ENCODE peak calls at places on chromosomes 12 and 14, in seven cellular contexts. L is lower lobe of right lung, B is WERI-Rb-1, K is heart left ventricle, H is thoracic aorta, C is thyroid gland, N is cardiac muscle cell. T is an unnamed sample.

GRCh38 chr12:91339106-91339505 is 156.5 kb upstream of the DCN start:
- DNase-seq in L (no peak), B (no peak), K (no peak), H (no peak), C (no peak), N (no peak), T (no peak)

GRCh38 chr14:79424462-79424861 is 786.8 kb downstream of the DIO2 start:
- DNase-seq in L (no peak), B (no peak), K (no peak), H (no peak), C (no peak), N (peak; percentile 42), T (no peak)

GRCh38 chr12:72189266-72189665 is 82.9 kb upstream of the TRHDE start:
- DNase-seq in L (no peak), B (no peak), K (no peak), H (no peak), C (no peak), N (no peak), T (no peak)

GRCh38 chr12:89138048-89138852 is 214.1 kb downstream of the DUSP6 start:
- DNase-seq in L (no peak), B (no peak), K (no peak), H (no peak), C (no peak), N (no peak), T (no peak)

GRCh38 chr14:24441904-24442239 is 704 bp downstream of the SDR39U1 start:
- DNase-seq in L (no peak), B (no peak), K (no peak), H (no peak), C (no peak), N (no peak), T (peak; percentile 37)

GRCh38 chr14:94682736-94683135 is 70.5 kb downstream of the SERPINA3 start:
- DNase-seq in L (no peak), B (no peak), K (no peak), H (no peak), C (no peak), N (no peak), T (no peak)

GRCh38 chr14:61196792-61197191 is 84.3 kb downstream of the TMEM30B start:
- DNase-seq in L (no peak), B (no peak), K (no peak), H (no peak), C (no peak), N (no peak), T (no peak)

GRCh38 chr12:112928978-112929377 is 9.3 kb upstream of the OAS3 start:
- DNase-seq in L (no peak), B (no peak), K (no peak), H (no peak), C (no peak), N (no peak), T (no peak)

GRCh38 chr14:79281244-79282199 is 929.8 kb downstream of the DIO2 start:
- DNase-seq in L (no peak), B (no peak), K (no peak), H (no peak), C (no peak), N (no peak), T (no peak)

GRCh38 chr14:30108975-30109700 is 181.5 kb upstream of the PRKD1 start:
- DNase-seq in L (no peak), B (no peak), K (no peak), H (no peak), C (no peak), N (no peak), T (no peak)

GRCh38 chr14:34359423-34360120 is 102.5 kb downstream of the SPTSSA start:
- DNase-seq in L (no peak), B (no peak), K (no peak), H (no peak), C (no peak), N (no peak), T (peak; percentile 12)

GRCh38 chr12:38875571-38876228 is 29.7 kb downstream of the CPNE8 start:
- DNase-seq in L (no peak), B (no peak), K (no peak), H (no peak), C (no peak), N (no peak), T (peak; percentile 26)

GRCh38 chr14:53055003-53055402 is 98.1 kb downstream of the DDHD1 start:
- DNase-seq in L (no peak), B (no peak), K (no peak), H (no peak), C (no peak), N (peak; percentile 73), T (no peak)

GRCh38 chr14:52299692-52300278 is 14.3 kb upstream of the PTGER2 start:
- DNase-seq in L (no peak), B (no peak), K (no peak), H (no peak), C (no peak), N (peak; percentile 74), T (no peak)

GRCh38 chr12:26271889-26272492 is 76.6 kb downstream of the SSPN start:
- DNase-seq in L (peak; percentile 57), B (no peak), K (peak; percentile 83), H (peak; percentile 32), C (peak; percentile 88), N (peak; percentile 95), T (no peak)

GRCh38 chr14:45070215-45070614 is 13.7 kb upstream of the PRPF39 start:
- DNase-seq in L (no peak), B (no peak), K (no peak), H (no peak), C (no peak), N (no peak), T (no peak)

GRCh38 chr14:77622562-77622961 is 6.1 kb upstream of the SPTLC2 start:
- DNase-seq in L (peak; percentile 75), B (no peak), K (no peak), H (no peak), C (peak; percentile 86), N (no peak), T (no peak)

GRCh38 chr12:53791735-53792326 is 40.1 kb upstream of the CISTR start:
- DNase-seq in L (no peak), B (peak; percentile 33), K (no peak), H (no peak), C (no peak), N (no peak), T (peak; percentile 51)
- TF ChIP-seq CTCF in L (peak; percentile 44), B (peak; percentile 60), K (peak; percentile 28), H (no peak), C (peak; percentile 29), N (peak; percentile 42), T (peak; percentile 60)

GRCh38 chr14:89504602-89505320 is 87.7 kb upstream of the FOXN3 start:
- DNase-seq in L (peak; percentile 63), B (no peak), K (no peak), H (no peak), C (no peak), N (peak; percentile 50), T (no peak)
- H3K4me3 ChIP-seq in L (no peak overlapping the region), B (no peak overlapping the region), K (no peak overlapping the region), H (no peak overlapping the region), C (no peak overlapping the region), N (no peak overlapping the region), T (no peak overlapping the region)

GRCh38 chr12:6567824-6568617 is at the start of gene NOP2:
- DNase-seq in L (peak; percentile 96), B (peak; percentile 93), K (peak; percentile 91), H (peak; percentile 69), C (peak; percentile 92), N (peak; percentile 93), T (peak; percentile 95)

GRCh38 chr12:6569312-6569711 is 1.2 kb upstream of the NOP2 start:
- DNase-seq in L (no peak), B (no peak), K (no peak), H (no peak), C (no peak), N (no peak), T (no peak)

GRCh38 chr12:6570264-6570887 is 2.3 kb upstream of the NOP2 start:
- DNase-seq in L (peak; percentile 61), B (peak; percentile 82), K (no peak), H (no peak), C (peak; percentile 38), N (no peak), T (peak; percentile 86)

GRCh38 chr12:6567112-6567680 is 895 bp downstream of the NOP2 start:
- DNase-seq in L (no peak), B (no peak), K (no peak), H (no peak), C (no peak), N (no peak), T (no peak)

GRCh38 chr12:6569786-6570185 is 1.7 kb upstream of the NOP2 start:
- DNase-seq in L (no peak), B (no peak), K (no peak), H (no peak), C (no peak), N (no peak), T (no peak)
- H3K36me3 ChIP-seq in L (peaks cover 77% of the 10 kb centered on the region), B (peaks cover 81% of the 10 kb centered on the region), K (peaks cover 25% of the 10 kb centered on the region), H (peaks cover 37% of the 10 kb centered on the region), C (peaks cover 47% of the 10 kb centered on the region), N (peaks cover 53% of the 10 kb centered on the region), T (peaks cover 79% of the 10 kb centered on the region)

GRCh38 chr14:20935303-20935984 is 19.8 kb upstream of the RNASE2 start:
- DNase-seq in L (no peak), B (no peak), K (no peak), H (no peak), C (no peak), N (no peak), T (no peak)

DNA sequence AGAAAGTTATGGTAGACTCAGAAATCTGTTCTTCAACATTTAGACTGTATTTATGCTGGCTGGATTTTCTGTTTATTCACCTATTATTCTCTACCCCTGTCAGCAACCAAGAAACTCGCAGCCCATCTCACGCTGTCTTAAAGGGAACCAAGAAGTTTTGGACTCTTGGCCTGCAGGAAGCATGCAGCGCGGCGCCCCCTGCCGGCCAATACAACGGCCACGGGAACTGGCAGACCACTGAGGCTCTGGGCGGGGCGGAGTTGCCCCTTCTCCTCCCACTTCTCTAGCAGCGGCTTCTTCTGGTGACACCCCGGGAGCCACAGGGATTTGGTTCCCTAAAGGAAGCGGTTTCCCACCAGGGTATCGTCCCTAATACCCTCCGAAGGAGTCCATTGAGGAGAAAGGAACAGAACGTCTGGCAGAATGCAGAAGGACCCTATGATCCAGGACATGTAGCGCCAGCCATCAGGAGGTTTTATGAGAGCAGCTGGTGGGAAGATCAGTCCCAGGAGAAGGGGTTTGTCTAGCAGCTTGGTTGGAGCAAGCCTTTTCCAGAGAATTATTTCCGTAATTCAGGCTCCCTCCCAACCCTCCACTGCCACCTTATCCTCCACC is 21.0 kb upstream of the RNASE2 start:
- DNase-seq in L (peak; percentile 71), B (peak; percentile 39), K (peak; percentile 10), H (no peak), C (peak; percentile 2), N (peak; percentile 38), T (peak; percentile 58)
- TF ChIP-seq CTCF in L (peak; percentile 55), B (peak; percentile 79), K (peak; percentile 36), H (peak; percentile 15), C (peak; percentile 32), N (peak; percentile 69), T (peak; percentile 59)

DNA sequence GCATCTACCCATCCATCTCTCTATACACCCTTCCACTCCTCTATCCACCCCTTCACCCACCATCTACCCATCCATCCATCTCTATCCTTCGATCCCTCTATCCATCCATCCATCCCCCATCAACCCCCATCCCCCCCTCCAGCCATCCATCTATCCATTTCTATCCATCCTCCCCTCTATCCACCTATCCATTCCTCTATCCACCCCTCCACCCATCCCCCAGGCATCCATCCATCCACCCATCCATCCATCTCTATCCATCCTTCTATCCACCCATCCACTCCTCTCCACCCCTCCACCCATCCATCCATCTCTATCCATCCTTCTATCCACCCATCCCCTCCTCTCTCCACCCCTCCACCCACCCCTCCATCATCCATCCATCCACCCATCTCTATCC is 17.5 kb upstream of the GPR132 start:
- DNase-seq in L (no peak), B (no peak), K (no peak), H (no peak), C (no peak), N (no peak), T (no peak)
- H3K4me3 ChIP-seq in L (no peak overlapping the region), B (no peak overlapping the region), K (no peak overlapping the region), H (no peak overlapping the region), C (no peak overlapping the region), N (no peak overlapping the region), T (no peak overlapping the region)

T was measured in BE2C.